ENCODE peak calls at places on chromosome 17, in four cellular contexts. One of them, this sample, is unnamed.

GRCh38 chr17:59496178-59496577 is 69.2 kb upstream of the DHX40 start:
- DNase-seq in heart right ventricle: no peak
- DNase-seq in HFF-Myc: no peak
- DNase-seq in lower leg skin: no peak
- DNase-seq in this sample: no peak

GRCh38 chr17:73976676-73977521 is 226.6 kb upstream of the RPL38 start:
- DNase-seq in heart right ventricle: no peak
- DNase-seq in HFF-Myc: no peak
- DNase-seq in lower leg skin: no peak
- DNase-seq in this sample: no peak

GRCh38 chr17:28204751-28205150 is 114.2 kb upstream of the TMEM97 start:
- DNase-seq in heart right ventricle: no peak
- DNase-seq in HFF-Myc: no peak
- DNase-seq in lower leg skin: no peak
- DNase-seq in this sample: no peak

GRCh38 chr17:59366773-59367656 is 35.6 kb downstream of the YPEL2 start:
- DNase-seq in heart right ventricle: no peak
- DNase-seq in HFF-Myc: no peak
- DNase-seq in lower leg skin: no peak
- DNase-seq in this sample: no peak

GRCh38 chr17:79951361-79952264 is 84.1 kb downstream of the TBC1D16 start:
- DNase-seq in heart right ventricle: peak
- DNase-seq in HFF-Myc: peak
- DNase-seq in lower leg skin: no peak
- DNase-seq in this sample: peak

GRCh38 chr17:1324201-1324750 is 44.8 kb downstream of the TRARG1 start:
- DNase-seq in heart right ventricle: no peak
- DNase-seq in HFF-Myc: no peak
- DNase-seq in lower leg skin: no peak
- DNase-seq in this sample: no peak

GRCh38 chr17:51035436-51035835 is 85.2 kb downstream of the SPAG9 start:
- DNase-seq in heart right ventricle: no peak
- DNase-seq in HFF-Myc: peak
- DNase-seq in lower leg skin: no peak
- DNase-seq in this sample: peak

GRCh38 chr17:14541714-14542113 is 240.8 kb downstream of the HS3ST3B1 start:
- DNase-seq in heart right ventricle: no peak
- DNase-seq in HFF-Myc: no peak
- DNase-seq in lower leg skin: no peak
- DNase-seq in this sample: no peak

GRCh38 chr17:37570527-37571093 is 38.6 kb downstream of the SYNRG start:
- DNase-seq in heart right ventricle: peak
- DNase-seq in HFF-Myc: peak
- DNase-seq in lower leg skin: no peak
- DNase-seq in this sample: peak

GRCh38 chr17:35713069-35713728 is 18.2 kb upstream of the RASL10B start:
- DNase-seq in heart right ventricle: no peak
- DNase-seq in HFF-Myc: peak
- DNase-seq in lower leg skin: no peak
- DNase-seq in this sample: peak

GRCh38 chr17:77457572-77458201 is 316.9 kb downstream of the SEC14L1 start:
- DNase-seq in heart right ventricle: no peak
- DNase-seq in HFF-Myc: no peak
- DNase-seq in lower leg skin: no peak
- DNase-seq in this sample: no peak

GRCh38 chr17:1484586-1485310 is 7.7 kb downstream of the MYO1C start:
- DNase-seq in heart right ventricle: peak
- DNase-seq in HFF-Myc: no peak
- DNase-seq in lower leg skin: no peak
- DNase-seq in this sample: no peak

GRCh38 chr17:81043725-81044427 is 8.9 kb downstream of the BAIAP2 start:
- DNase-seq in heart right ventricle: peak
- DNase-seq in HFF-Myc: no peak
- DNase-seq in lower leg skin: no peak
- DNase-seq in this sample: peak

GRCh38 chr17:9116861-9117568 is 95.7 kb downstream of the NTN1 start:
- DNase-seq in heart right ventricle: no peak
- DNase-seq in HFF-Myc: no peak
- DNase-seq in lower leg skin: no peak
- DNase-seq in this sample: no peak

GRCh38 chr17:5234645-5235576 is at the start of gene SCIMP:
- DNase-seq in heart right ventricle: no peak
- DNase-seq in HFF-Myc: no peak
- DNase-seq in lower leg skin: peak
- DNase-seq in this sample: no peak

GRCh38 chr17:57723427-57724037 is 21.6 kb downstream of the CCDC182 start:
- DNase-seq in heart right ventricle: no peak
- DNase-seq in HFF-Myc: no peak
- DNase-seq in lower leg skin: no peak
- DNase-seq in this sample: no peak

GRCh38 chr17:18323007-18323406 is 7.9 kb downstream of the SMCR8 start:
- DNase-seq in heart right ventricle: no peak
- DNase-seq in HFF-Myc: no peak
- DNase-seq in lower leg skin: no peak
- DNase-seq in this sample: no peak

GRCh38 chr17:57860414-57860999 is 10.7 kb upstream of the MRPS23 start:
- DNase-seq in heart right ventricle: no peak
- DNase-seq in HFF-Myc: no peak
- DNase-seq in lower leg skin: no peak
- DNase-seq in this sample: no peak

GRCh38 chr17:45223541-45224528 is 2.1 kb downstream of the FMNL1 start:
- DNase-seq in heart right ventricle: no peak
- DNase-seq in HFF-Myc: no peak
- DNase-seq in lower leg skin: no peak
- DNase-seq in this sample: no peak

GRCh38 chr17:72351884-72352346 is 231.1 kb downstream of the SOX9 start:
- DNase-seq in heart right ventricle: no peak
- DNase-seq in HFF-Myc: no peak
- DNase-seq in lower leg skin: no peak
- DNase-seq in this sample: no peak

GRCh38 chr17:61124562-61124961 is 275.1 kb upstream of the TBX2 start:
- DNase-seq in heart right ventricle: no peak
- DNase-seq in HFF-Myc: no peak
- DNase-seq in lower leg skin: no peak
- DNase-seq in this sample: no peak

GRCh38 chr17:13306310-13306962 is 288.6 kb upstream of the ELAC2 start:
- DNase-seq in heart right ventricle: no peak
- DNase-seq in HFF-Myc: peak
- DNase-seq in lower leg skin: no peak
- DNase-seq in this sample: no peak

GRCh38 chr17:57445772-57446472 is 189.6 kb downstream of the MSI2 start:
- DNase-seq in heart right ventricle: no peak
- DNase-seq in HFF-Myc: no peak
- DNase-seq in lower leg skin: no peak
- DNase-seq in this sample: peak

GRCh38 chr17:62712011-62712615 is 84.6 kb downstream of the MRC2 start:
- DNase-seq in heart right ventricle: no peak
- DNase-seq in HFF-Myc: no peak
- DNase-seq in lower leg skin: no peak
- DNase-seq in this sample: no peak

GRCh38 chr17:8485491-8485890 is 49.8 kb downstream of the NDEL1 start:
- DNase-seq in heart right ventricle: no peak
- DNase-seq in HFF-Myc: no peak
- DNase-seq in lower leg skin: no peak
- DNase-seq in this sample: no peak

GRCh38 chr17:37177234-37177633 is 198.6 kb upstream of the C17orf78 start:
- DNase-seq in heart right ventricle: no peak
- DNase-seq in HFF-Myc: no peak
- DNase-seq in lower leg skin: no peak
- DNase-seq in this sample: no peak

GRCh38 chr17:27870345-27870744 is 22.8 kb downstream of the LYRM9 start:
- DNase-seq in heart right ventricle: no peak
- DNase-seq in HFF-Myc: no peak
- DNase-seq in lower leg skin: no peak
- DNase-seq in this sample: no peak

GRCh38 chr17:43430936-43431649 is 32.3 kb downstream of the ARL4D start:
- DNase-seq in heart right ventricle: no peak
- DNase-seq in HFF-Myc: no peak
- DNase-seq in lower leg skin: no peak
- DNase-seq in this sample: no peak

GRCh38 chr17:58378895-58379824 is 27.2 kb upstream of the SUPT4H1 start:
- DNase-seq in heart right ventricle: no peak
- DNase-seq in HFF-Myc: no peak
- DNase-seq in lower leg skin: no peak
- DNase-seq in this sample: no peak

GRCh38 chr17:48555183-48555615 is 10.3 kb upstream of the HOXB2 start:
- DNase-seq in heart right ventricle: no peak
- DNase-seq in HFF-Myc: no peak
- DNase-seq in lower leg skin: no peak
- DNase-seq in this sample: peak
- H3K4me3 ChIP-seq in heart right ventricle: peak
- H3K4me3 ChIP-seq in HFF-Myc: peak
- H3K4me3 ChIP-seq in lower leg skin: peak
- H3K4me3 ChIP-seq in this sample: no peak

DNA sequence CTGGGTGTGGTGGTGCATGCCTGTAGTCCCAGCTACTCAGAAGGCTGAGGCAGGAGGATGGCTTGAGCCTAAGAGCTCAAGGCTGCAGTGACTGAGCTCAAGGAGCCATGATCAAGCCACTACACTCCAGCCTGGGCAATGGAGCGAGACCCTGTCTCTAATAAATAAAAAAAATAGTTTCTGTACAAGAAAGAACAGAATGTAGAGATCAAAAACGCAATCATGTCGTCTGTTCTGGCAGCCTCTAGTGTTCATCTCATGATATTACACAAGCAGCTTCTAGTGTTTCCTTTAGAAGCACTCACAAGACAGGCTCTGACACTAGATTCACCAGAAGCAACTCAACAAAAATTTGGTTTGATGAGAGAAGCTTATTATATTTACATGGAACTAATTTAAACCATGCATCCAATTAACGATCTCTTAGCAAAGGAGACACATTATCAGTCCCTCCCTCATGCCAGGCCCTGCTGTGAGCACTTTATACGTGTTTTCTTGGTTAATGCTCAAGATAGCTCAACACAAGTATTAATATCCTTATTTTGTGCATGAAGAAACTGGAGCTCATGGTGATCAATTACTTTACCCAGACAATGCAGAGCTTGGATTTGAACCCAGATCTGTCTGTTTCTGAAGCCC is 6.9 kb upstream of the KRTAP17-1 start:
- DNase-seq in heart right ventricle: no peak
- DNase-seq in HFF-Myc: peak
- DNase-seq in lower leg skin: no peak
- DNase-seq in this sample: peak
- H3K4me3 ChIP-seq in heart right ventricle: no peak
- H3K4me3 ChIP-seq in HFF-Myc: no peak
- H3K4me3 ChIP-seq in lower leg skin: no peak
- H3K4me3 ChIP-seq in this sample: no peak

DNA sequence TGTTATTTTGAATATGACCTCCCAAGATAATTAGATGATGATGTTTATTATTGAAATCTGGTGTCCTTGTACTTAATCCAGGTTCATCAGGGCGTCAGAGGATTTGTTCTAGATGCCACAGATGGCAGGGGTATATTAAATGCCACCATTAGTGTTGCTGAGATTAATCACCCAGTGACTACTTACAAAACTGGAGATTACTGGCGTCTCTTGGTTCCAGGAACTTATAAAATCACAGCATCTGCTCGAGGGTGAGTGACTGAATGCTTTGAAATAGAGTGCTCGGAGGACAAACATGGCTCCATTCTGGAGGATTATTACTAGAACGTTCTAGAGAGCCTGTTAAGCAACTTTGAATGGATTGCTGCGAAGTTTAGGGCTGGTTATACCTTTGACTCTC is 33.5 kb upstream of the GOSR1 start:
- DNase-seq in heart right ventricle: no peak
- DNase-seq in HFF-Myc: no peak
- DNase-seq in lower leg skin: no peak
- DNase-seq in this sample: no peak
- H3K4me3 ChIP-seq in heart right ventricle: no peak
- H3K4me3 ChIP-seq in HFF-Myc: no peak
- H3K4me3 ChIP-seq in lower leg skin: no peak
- H3K4me3 ChIP-seq in this sample: no peak

DNA sequence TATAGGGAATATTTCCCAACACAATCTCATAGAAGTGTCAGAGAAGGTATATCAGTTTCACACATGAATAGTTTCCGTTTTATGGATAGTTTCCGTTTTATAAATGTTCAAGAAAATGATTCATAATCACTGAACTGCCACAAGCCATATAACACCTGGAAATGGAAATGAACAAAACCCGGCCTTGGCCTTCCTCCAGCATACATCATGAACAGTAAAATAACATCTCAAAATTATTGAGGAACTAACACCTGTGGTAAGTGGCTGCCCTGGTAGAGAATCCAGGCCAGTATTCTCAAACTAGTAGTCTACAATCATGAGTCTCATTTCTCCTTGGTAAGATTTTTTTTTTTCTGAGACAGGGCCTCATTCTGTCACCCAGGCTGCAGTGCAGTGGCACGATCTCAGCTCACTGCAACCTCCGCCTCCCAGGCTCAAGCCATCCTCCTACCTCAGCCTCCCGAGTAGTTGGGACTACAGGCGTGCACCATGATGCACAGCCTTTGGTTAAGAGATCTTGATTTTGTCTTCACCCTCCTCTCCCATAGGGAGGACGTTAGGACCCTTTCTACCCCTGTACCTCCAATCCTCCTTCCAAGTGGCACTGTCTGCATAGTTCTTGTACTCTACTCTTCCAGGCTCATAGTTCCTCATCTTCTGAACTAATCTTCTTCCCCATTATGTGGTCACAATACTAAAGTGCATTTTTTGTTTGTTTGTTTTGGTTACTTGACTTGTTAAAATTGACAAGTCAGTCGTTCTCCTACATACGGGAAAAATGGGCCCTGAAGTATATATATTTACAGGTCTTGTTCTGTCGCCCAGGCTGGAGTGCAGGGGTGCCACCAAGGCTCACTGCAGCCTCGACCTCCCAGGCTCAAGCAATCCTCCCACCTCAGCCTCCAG is 15.0 kb upstream of the RGS9 start:
- DNase-seq in heart right ventricle: no peak
- DNase-seq in HFF-Myc: no peak
- DNase-seq in lower leg skin: no peak
- DNase-seq in this sample: no peak
- H3K4me3 ChIP-seq in heart right ventricle: peak
- H3K4me3 ChIP-seq in HFF-Myc: peak
- H3K4me3 ChIP-seq in lower leg skin: no peak
- H3K4me3 ChIP-seq in this sample: peak

GRCh38 chr17:3046753-3047152 is 16.7 kb downstream of the OR1D5 start:
- DNase-seq in heart right ventricle: no peak
- DNase-seq in HFF-Myc: no peak
- DNase-seq in lower leg skin: no peak
- DNase-seq in this sample: no peak

GRCh38 chr17:3048727-3049471 is 14.5 kb downstream of the OR1D5 start:
- DNase-seq in heart right ventricle: peak
- DNase-seq in HFF-Myc: peak
- DNase-seq in lower leg skin: peak
- DNase-seq in this sample: peak

GRCh38 chr17:3043737-3044365 is 19.6 kb downstream of the OR1D5 start:
- DNase-seq in heart right ventricle: no peak
- DNase-seq in HFF-Myc: no peak
- DNase-seq in lower leg skin: no peak
- DNase-seq in this sample: no peak

GRCh38 chr17:3049705-3050295 is 13.6 kb downstream of the OR1D5 start:
- DNase-seq in heart right ventricle: no peak
- DNase-seq in HFF-Myc: no peak
- DNase-seq in lower leg skin: no peak
- DNase-seq in this sample: no peak
- H3K4me3 ChIP-seq in heart right ventricle: peak
- H3K4me3 ChIP-seq in HFF-Myc: peak
- H3K4me3 ChIP-seq in lower leg skin: no peak
- H3K4me3 ChIP-seq in this sample: no peak